ENCODE peak calls at places on chromosomes 5 and 9, in ten cellular contexts. A is thoracic aorta; G is gastrocnemius medialis; O is pancreas; B is cardiac muscle cell; Y is CD4-positive, alpha-beta T cell; S is heart left ventricle; U is heart right ventricle; N is neuronal stem cell; Z is PC-9. D is an unnamed sample.
A peak's percentile ranks its signal among the peaks of the same experiment; 100 is the strongest.

GRCh38 chr9:75891277-75892167 is 1.0 kb downstream of the PCSK5 start:
- DNase-seq in A (no peak), G (no peak), O (peak; percentile 13), B (peak; percentile 30), Y (peak; percentile 22), S (peak; percentile 39), U (peak; percentile 17), N (peak; percentile 43), Z (peak; percentile 37), D (peak; percentile 33)

GRCh38 chr9:113541019-113541900 is 77.7 kb downstream of the RGS3 start:
- DNase-seq in A (no peak), G (no peak), O (no peak), B (peak; percentile 91), Y (no peak), S (peak; percentile 57), U (no peak), N (peak; percentile 56), Z (no peak), D (peak; percentile 82)

GRCh38 chr5:9903806-9904205 is 273.7 kb upstream of the TAS2R1 start:
- DNase-seq in A (no peak), G (no peak), O (no peak), B (no peak), Y (no peak), S (no peak), U (no peak), N (no peak), Z (no peak), D (no peak)

GRCh38 chr9:122810306-122810946 is 10.5 kb downstream of the OR1K1 start:
- DNase-seq in A (no peak), G (peak; percentile 62), O (peak; percentile 52), B (peak; percentile 80), Y (peak; percentile 73), S (peak; percentile 72), U (peak; percentile 66), N (peak; percentile 86), Z (peak; percentile 49), D (peak; percentile 73)

GRCh38 chr9:33446507-33447403 is 638 bp downstream of the AQP3 start:
- DNase-seq in A (no peak), G (no peak), O (peak; percentile 69), B (no peak), Y (peak; percentile 38), S (peak; percentile 38), U (no peak), N (no peak), Z (peak; percentile 47), D (peak; percentile 82)

GRCh38 chr9:131038256-131039128 is 29.5 kb downstream of the LAMC3 start:
- DNase-seq in A (no peak), G (no peak), O (no peak), B (no peak), Y (no peak), S (no peak), U (no peak), N (no peak), Z (no peak), D (no peak)

GRCh38 chr9:5947912-5948311 is 57.2 kb downstream of the MLANA start:
- DNase-seq in A (no peak), G (peak; percentile 24), O (no peak), B (peak; percentile 70), Y (no peak), S (no peak), U (no peak), N (no peak), Z (no peak), D (no peak)

GRCh38 chr9:76271755-76272154 is 122.5 kb downstream of the RFK start:
- DNase-seq in A (no peak), G (no peak), O (no peak), B (no peak), Y (no peak), S (no peak), U (no peak), N (no peak), Z (no peak), D (no peak)

GRCh38 chr9:135906291-135907005 is 898 bp downstream of the CAMSAP1 start:
- DNase-seq in A (no peak), G (no peak), O (peak; percentile 16), B (peak; percentile 55), Y (no peak), S (no peak), U (no peak), N (peak; percentile 23), Z (no peak), D (no peak)

GRCh38 chr5:174317261-174317894 is 271.9 kb downstream of the NSG2 start:
- DNase-seq in A (no peak), G (no peak), O (no peak), B (peak; percentile 68), Y (no peak), S (no peak), U (peak; percentile 30), N (peak; percentile 62), Z (no peak), D (peak; percentile 72)

GRCh38 chr5:43041131-43041668 is 1.1 kb upstream of the ANXA2R start:
- DNase-seq in A (no peak), G (peak; percentile 46), O (no peak), B (no peak), Y (peak; percentile 49), S (no peak), U (no peak), N (no peak), Z (no peak), D (peak; percentile 29)

GRCh38 chr5:43042176-43042625 is 2.1 kb upstream of the ANXA2R start:
- DNase-seq in A (peak; percentile 53), G (peak; percentile 69), O (peak; percentile 67), B (peak; percentile 75), Y (peak; percentile 79), S (peak; percentile 81), U (peak; percentile 79), N (peak; percentile 75), Z (peak; percentile 85), D (peak; percentile 74)

GRCh38 chr5:43040287-43041098 is at the start of gene ANXA2R:
- DNase-seq in A (peak; percentile 51), G (peak; percentile 93), O (peak; percentile 67), B (peak; percentile 91), Y (peak; percentile 90), S (peak; percentile 90), U (peak; percentile 80), N (no peak), Z (peak; percentile 94), D (peak; percentile 93)

GRCh38 chr5:43042626-43043399 is 2.7 kb upstream of the ANXA2R start:
- DNase-seq in A (no peak), G (peak; percentile 84), O (no peak), B (peak; percentile 59), Y (peak; percentile 57), S (peak; percentile 67), U (peak; percentile 74), N (peak; percentile 60), Z (peak; percentile 63), D (peak; percentile 75)

DNA sequence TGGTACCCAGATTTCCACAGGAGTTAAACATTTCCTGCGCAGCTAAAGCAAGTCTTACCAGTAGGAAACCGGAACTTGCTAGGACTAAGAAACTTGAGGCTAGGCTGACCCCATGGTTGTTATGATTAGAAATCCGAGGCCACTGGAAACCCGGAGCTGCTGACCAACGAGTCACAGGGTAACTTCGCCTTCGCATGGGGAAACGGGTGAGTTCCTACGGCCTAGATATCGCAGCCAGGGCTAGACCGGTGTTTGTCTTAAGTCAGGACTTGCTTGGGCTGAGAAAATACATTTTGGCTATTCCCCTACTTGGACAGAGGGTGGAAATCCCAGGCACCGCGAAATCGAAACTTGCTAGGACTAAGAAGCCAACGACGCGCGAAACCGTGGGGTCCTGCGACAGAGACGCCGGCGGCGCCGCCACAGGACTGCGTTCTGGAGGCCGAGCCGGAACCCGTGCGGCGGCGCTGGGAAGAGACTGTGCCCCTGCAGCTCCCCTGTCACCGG is 1.6 kb upstream of the ANXA2R start:
- DNase-seq in A (no peak), G (peak; percentile 81), O (peak; percentile 40), B (peak; percentile 72), Y (no peak), S (peak; percentile 71), U (no peak), N (no peak), Z (peak; percentile 84), D (peak; percentile 65)
- H3K27me3 ChIP-seq in A (no peaks in the 10 kb centered on the region), G (no peaks in the 10 kb centered on the region), O (peaks cover 4% of the 10 kb centered on the region), B (peaks cover 95% of the 10 kb centered on the region), Y (no peaks in the 10 kb centered on the region), S (peaks cover 2% of the 10 kb centered on the region), U (peaks cover 28% of the 10 kb centered on the region), N (peaks cover 86% of the 10 kb centered on the region), Z (no peaks in the 10 kb centered on the region), D (no peaks in the 10 kb centered on the region)

GRCh38 chr5:83090169-83090568 is 12.8 kb downstream of the XRCC4 start:
- DNase-seq in A (no peak), G (no peak), O (no peak), B (no peak), Y (no peak), S (no peak), U (no peak), N (no peak), Z (no peak), D (no peak)

GRCh38 chr5:83085106-83085505 is 7.8 kb downstream of the XRCC4 start:
- DNase-seq in A (no peak), G (no peak), O (peak; percentile 9), B (no peak), Y (no peak), S (no peak), U (no peak), N (no peak), Z (no peak), D (no peak)

GRCh38 chr5:83082750-83083149 is 5.4 kb downstream of the XRCC4 start:
- DNase-seq in A (no peak), G (no peak), O (no peak), B (no peak), Y (no peak), S (no peak), U (no peak), N (no peak), Z (no peak), D (no peak)

GRCh38 chr5:83084336-83084735 is 7.0 kb downstream of the XRCC4 start:
- DNase-seq in A (no peak), G (no peak), O (no peak), B (no peak), Y (no peak), S (no peak), U (no peak), N (no peak), Z (no peak), D (no peak)
- H3K27me3 ChIP-seq in A (no peaks in the 10 kb centered on the region), G (no peaks in the 10 kb centered on the region), O (no peaks in the 10 kb centered on the region), B (no peaks in the 10 kb centered on the region), Y (no peaks in the 10 kb centered on the region), S (no peaks in the 10 kb centered on the region), U (no peaks in the 10 kb centered on the region), N (no peaks in the 10 kb centered on the region), Z (no peaks in the 10 kb centered on the region), D (no peaks in the 10 kb centered on the region)

DNA sequence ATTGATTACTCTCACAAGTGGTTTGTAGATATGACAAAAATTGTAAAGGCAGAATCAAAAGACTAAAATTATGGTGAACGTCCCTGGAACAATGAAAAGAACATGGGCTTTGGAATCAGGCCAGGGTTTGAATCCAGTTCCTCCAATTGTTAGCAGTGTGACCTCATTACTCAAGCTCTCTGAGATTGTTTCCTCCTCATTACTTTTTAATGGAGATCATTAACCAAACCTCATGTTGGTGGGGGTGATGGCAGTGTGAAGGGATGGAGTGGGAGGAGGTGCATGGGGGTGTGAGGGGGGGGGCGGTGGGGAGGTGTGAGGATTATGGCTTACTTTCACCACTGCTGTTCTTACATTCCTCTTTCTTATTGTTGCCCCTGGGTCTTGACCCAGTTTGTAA is 44.1 kb upstream of the FOXE1 start:
- DNase-seq in A (no peak), G (no peak), O (no peak), B (no peak), Y (no peak), S (no peak), U (no peak), N (no peak), Z (no peak), D (no peak)
- H3K27me3 ChIP-seq in A (no peaks in the 10 kb centered on the region), G (peaks cover 9% of the 10 kb centered on the region), O (no peaks in the 10 kb centered on the region), B (peaks cover 36% of the 10 kb centered on the region), Y (peaks cover 7% of the 10 kb centered on the region), S (peaks cover 22% of the 10 kb centered on the region), U (peaks cover 40% of the 10 kb centered on the region), N (peaks cover under 1% of the 10 kb centered on the region), Z (no peaks in the 10 kb centered on the region), D (no peaks in the 10 kb centered on the region)

GRCh38 chr5:1835431-1835830 is 34.2 kb downstream of the NDUFS6 start:
- DNase-seq in A (no peak), G (no peak), O (no peak), B (no peak), Y (no peak), S (no peak), U (no peak), N (no peak), Z (no peak), D (no peak)
- H3K27me3 ChIP-seq in A (no peaks in the 10 kb centered on the region), G (no peaks in the 10 kb centered on the region), O (no peaks in the 10 kb centered on the region), B (no peaks in the 10 kb centered on the region), Y (peaks cover 4% of the 10 kb centered on the region), S (peaks cover 3% of the 10 kb centered on the region), U (peaks cover 5% of the 10 kb centered on the region), N (no peaks in the 10 kb centered on the region), Z (peaks cover 87% of the 10 kb centered on the region), D (no peaks in the 10 kb centered on the region)

D was measured in Caco-2.